ENCODE peak calls at places on chromosomes 2 and 18, in nine cellular contexts. L is upper lobe of right lung; J is left ventricle myocardium superior; W is activated CD8-positive, alpha-beta memory T cell treated with anti-CD3 and anti-CD28 coated beads for 48 hours; E is KBM-7; V is esophagus squamous epithelium; C is EL; P is mesothelial cell of epicardium; U is germinal center. M is an unnamed sample.

GRCh38 chr2:215635071-215635787 is 199.4 kb upstream of the FN1 start:
- DNase-seq in J (no peak), U (no peak), P (no peak), V (no peak), E (no peak), C (no peak), L (no peak), W (no peak), M (no peak)

GRCh38 chr2:144703852-144704324 is 184.0 kb upstream of the ZEB2 start:
- DNase-seq in P (no peak), L (no peak), J (no peak), C (peak; percentile 62), W (no peak), V (no peak), E (peak; percentile 99), U (peak; percentile 47), M (peak; percentile 34)

GRCh38 chr2:109507217-109507616 is 106.5 kb downstream of the SEPTIN10 start:
- DNase-seq in L (no peak), V (no peak), E (peak; percentile 43), P (no peak), U (no peak), J (no peak), C (no peak), W (no peak), M (no peak)

GRCh38 chr2:173496746-173497145 is 142.1 kb downstream of the CDCA7 start:
- DNase-seq in W (no peak), P (no peak), C (peak; percentile 60), L (no peak), V (no peak), J (no peak), U (no peak), E (no peak), M (no peak)

GRCh38 chr2:100246163-100247145 is 75.8 kb downstream of the LONRF2 start:
- DNase-seq in L (no peak), C (peak; percentile 10), J (no peak), P (no peak), W (no peak), U (peak; percentile 67), V (no peak), E (peak; percentile 32), M (no peak)

GRCh38 chr18:32773187-32773712 is 427 bp upstream of the KLHL14 start:
- DNase-seq in P (no peak), E (no peak), V (no peak), L (no peak), J (no peak), W (no peak), U (peak; percentile 52), C (no peak), M (no peak)

GRCh38 chr18:2526320-2526719 is 45.0 kb downstream of the METTL4 start:
- DNase-seq in P (no peak), L (no peak), V (no peak), C (no peak), J (no peak), U (no peak), E (no peak), W (no peak), M (no peak)

GRCh38 chr2:224328798-224329197 is 73.1 kb downstream of the FAM124B start:
- DNase-seq in J (no peak), C (no peak), V (no peak), L (no peak), W (no peak), U (no peak), E (no peak), P (no peak), M (no peak)

GRCh38 chr2:207473203-207473865 is 56.4 kb upstream of the CREB1 start:
- DNase-seq in V (no peak), E (peak; percentile 41), P (no peak), L (no peak), C (peak; percentile 81), J (peak; percentile 40), W (no peak), U (no peak), M (no peak)

GRCh38 chr2:226911932-226912331 is 76.1 kb downstream of the RHBDD1 start:
- DNase-seq in P (no peak), L (no peak), E (no peak), U (no peak), W (no peak), J (no peak), V (no peak), C (peak; percentile 68), M (no peak)

GRCh38 chr2:100211517-100211916 is 69.1 kb upstream of the AFF3 start:
- DNase-seq in U (no peak), L (no peak), J (no peak), W (no peak), V (no peak), E (no peak), C (no peak), P (no peak), M (no peak)

GRCh38 chr2:86809481-86810121 is 18.9 kb upstream of the CD8A start:
- DNase-seq in C (no peak), W (no peak), P (no peak), U (peak; percentile 8), V (no peak), J (no peak), E (no peak), L (no peak), M (no peak)

GRCh38 chr2:192465145-192465544 is 270.4 kb upstream of the TMEFF2 start:
- DNase-seq in U (no peak), P (no peak), E (no peak), C (no peak), L (no peak), J (no peak), W (no peak), V (no peak), M (no peak)

GRCh38 chr2:3628800-3629199 is 29.2 kb upstream of the ALLC start:
- DNase-seq in J (no peak), E (no peak), C (no peak), P (no peak), V (no peak), U (no peak), W (no peak), L (peak; percentile 56), M (no peak)

GRCh38 chr18:44198296-44199284 is 482.1 kb upstream of the SETBP1 start:
- DNase-seq in P (no peak), J (no peak), E (no peak), V (no peak), L (peak; percentile 60), W (no peak), U (no peak), C (no peak), M (no peak)

GRCh38 chr2:218368621-218369153 is 12.0 kb downstream of the CATIP start:
- DNase-seq in E (peak; percentile 38), U (no peak), C (no peak), P (no peak), W (no peak), L (peak; percentile 72), J (no peak), V (no peak), M (no peak)

GRCh38 chr2:96089356-96090180 is 26.8 kb downstream of the ADRA2B start:
- DNase-seq in E (no peak), C (no peak), V (no peak), P (no peak), J (peak; percentile 79), U (no peak), L (peak; percentile 63), W (no peak), M (no peak)

M was measured in psoas muscle.